ENCODE peak calls at places on chromosomes 2 and 18, in four cellular contexts. G, L, D and H are unnamed samples.

GRCh38 chr2:102144128-102144527 is 1.6 kb downstream of the IL1R1 start:
- DNase-seq in D (no peak), G (no peak), L (peak; percentile 45), H (no peak)

GRCh38 chr18:13375302-13376255 is 157.0 kb downstream of the LDLRAD4 start:
- DNase-seq in G (no peak), L (peak; percentile 80), D (no peak), H (peak; percentile 74)

GRCh38 chr2:95275151-95275515 is 884 bp downstream of the PROM2 start:
- DNase-seq in D (no peak), L (peak; percentile 17), G (no peak), H (no peak)

GRCh38 chr18:31398191-31398590 is 21.6 kb downstream of the DSG4 start:
- DNase-seq in D (no peak), L (no peak), G (no peak), H (no peak)

GRCh38 chr2:105744091-105744908 is 412 bp upstream of the NCK2 start:
- DNase-seq in G (peak; percentile 71), D (peak; percentile 72), L (peak; percentile 72), H (peak; percentile 61)

GRCh38 chr18:63316612-63317555 is 2.7 kb downstream of the BCL2 start:
- DNase-seq in G (peak; percentile 31), D (no peak), L (no peak), H (no peak)

GRCh38 chr18:3623769-3624545 is 174.0 kb downstream of the TGIF1 start:
- DNase-seq in G (peak; percentile 85), D (peak; percentile 83), L (peak; percentile 90), H (no peak)

GRCh38 chr18:7847357-7847756 is 280.2 kb downstream of the PTPRM start:
- DNase-seq in L (no peak), G (no peak), D (no peak), H (no peak)

GRCh38 chr2:174798801-174799200 is 34.5 kb upstream of the CHRNA1 start:
- DNase-seq in G (no peak), L (no peak), D (peak; percentile 36), H (no peak)

GRCh38 chr2:236730393-236730792 is 160.8 kb downstream of the ACKR3 start:
- DNase-seq in L (peak; percentile 61), G (no peak), D (no peak), H (no peak)

GRCh38 chr2:205699554-205700289 is 17.4 kb downstream of the NRP2 start:
- DNase-seq in L (no peak), G (no peak), D (no peak), H (no peak)

GRCh38 chr2:205696541-205697441 is 14.5 kb downstream of the NRP2 start:
- DNase-seq in L (no peak), D (peak; percentile 60), G (no peak), H (no peak)

GRCh38 chr2:205700331-205701132 is 18.2 kb downstream of the NRP2 start:
- DNase-seq in G (peak; percentile 28), L (no peak), D (no peak), H (no peak)

GRCh38 chr2:205701509-205701908 is 19.2 kb downstream of the NRP2 start:
- DNase-seq in L (no peak), D (no peak), G (no peak), H (no peak)

DNA sequence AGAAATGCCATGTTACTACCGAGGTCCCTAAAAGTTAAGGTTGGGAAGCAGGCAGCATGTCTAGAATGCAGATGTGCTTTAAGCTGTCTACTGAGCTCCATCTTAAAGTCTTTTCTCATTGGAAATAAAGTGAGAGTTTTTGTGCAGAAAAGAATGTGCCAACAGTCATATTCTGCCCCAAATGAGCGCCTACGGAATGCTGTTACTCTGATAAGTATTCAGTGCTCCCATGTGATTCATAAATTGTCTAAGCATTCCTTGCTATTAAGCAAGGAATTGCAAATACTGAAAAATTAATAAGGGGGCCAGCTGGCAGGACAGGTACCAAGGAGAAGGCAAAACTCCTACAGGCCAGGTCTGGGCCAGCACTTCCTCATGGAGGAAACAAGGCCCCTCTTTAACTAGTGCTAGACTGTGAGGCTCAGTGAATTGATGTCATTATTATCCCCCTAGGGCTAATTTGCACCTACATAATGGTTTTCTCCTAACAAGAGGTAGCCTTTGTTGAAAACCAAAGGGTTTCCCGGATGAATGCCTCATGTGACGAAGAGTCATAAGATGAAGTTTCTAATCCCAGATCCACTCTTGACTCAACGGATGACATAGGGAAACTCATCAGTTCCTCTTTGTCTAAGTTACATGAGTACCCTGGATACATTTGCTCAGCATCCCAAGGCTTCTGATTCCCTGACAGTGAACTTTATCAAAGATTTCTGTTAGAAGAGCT is 16.4 kb downstream of the NRP2 start:
- DNase-seq in D (no peak), L (no peak), G (no peak), H (no peak)
- H3K4me1 ChIP-seq in D (peaks cover 47% of the 10 kb centered on the region), L (peaks cover 13% of the 10 kb centered on the region), G (peaks cover 47% of the 10 kb centered on the region), H (no peaks in the 10 kb centered on the region)

GRCh38 chr2:96926791-96927190 is 56.9 kb upstream of the SEMA4C start:
- DNase-seq in G (no peak), D (no peak), L (no peak), H (no peak)

GRCh38 chr2:96923810-96924774 is 54.2 kb upstream of the SEMA4C start:
- DNase-seq in G (no peak), L (no peak), D (no peak), H (no peak)

GRCh38 chr2:96926236-96926635 is 56.4 kb upstream of the SEMA4C start:
- DNase-seq in G (no peak), D (no peak), L (no peak), H (no peak)

GRCh38 chr2:96923201-96923600 is 53.3 kb upstream of the SEMA4C start:
- DNase-seq in L (no peak), G (no peak), D (no peak), H (no peak)

DNA sequence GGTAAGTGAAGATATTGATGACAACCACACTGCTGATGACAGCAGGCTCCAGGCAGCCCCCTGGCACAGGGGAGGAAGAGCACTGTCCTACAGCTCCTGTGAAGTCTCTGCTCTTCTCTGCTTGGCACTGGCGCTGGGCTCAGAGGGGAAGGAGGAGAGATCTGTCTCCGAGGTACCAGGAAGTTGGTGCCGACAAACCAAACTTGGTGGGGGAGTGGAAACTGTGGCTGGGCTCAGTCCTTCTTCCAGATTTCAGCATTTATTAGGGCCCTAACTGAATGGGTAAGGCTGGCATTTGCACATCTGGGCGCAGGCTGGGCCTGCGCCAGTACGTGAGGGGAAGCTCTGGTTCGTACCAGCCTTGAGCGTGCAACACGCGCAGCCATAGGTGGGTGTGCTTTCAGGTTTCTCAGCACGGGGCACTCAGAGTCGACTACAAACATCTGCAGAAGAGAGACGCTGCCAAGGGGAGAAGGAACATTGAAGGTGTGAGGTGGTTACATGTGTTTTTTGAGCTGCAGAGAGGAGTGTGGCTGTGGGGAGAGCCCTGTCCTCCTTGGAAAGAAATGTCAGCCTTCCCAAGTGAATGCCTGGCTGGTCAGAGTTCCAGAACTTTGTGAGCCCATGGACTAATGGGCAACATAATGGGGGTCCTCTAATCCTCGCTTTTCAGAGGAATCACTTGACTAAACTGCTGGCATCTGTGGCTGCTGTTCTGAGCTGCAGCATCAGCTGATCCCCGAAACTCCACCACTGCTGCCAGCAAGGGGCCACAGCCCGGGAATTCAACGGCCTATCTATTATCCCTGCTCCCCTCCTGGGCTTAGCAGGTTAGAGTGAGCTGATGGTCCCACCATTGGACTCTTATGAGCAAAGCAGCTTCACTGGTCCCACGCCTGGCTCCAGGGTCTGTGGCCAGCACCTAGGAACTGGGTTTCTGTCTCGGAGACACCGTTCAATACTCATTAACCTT is 55.2 kb upstream of the SEMA4C start:
- DNase-seq in D (no peak), L (no peak), G (no peak), H (no peak)
- H3K36me3 ChIP-seq in D (no peaks in the 10 kb centered on the region), L (no peaks in the 10 kb centered on the region), G (no peaks in the 10 kb centered on the region), H (no peaks in the 10 kb centered on the region)

GRCh38 chr2:201257941-201258665 is 2.2 kb upstream of the CASP8 start:
- DNase-seq in L (peak; percentile 66), D (peak; percentile 53), G (peak; percentile 92), H (peak; percentile 92)
- H3K4me1 ChIP-seq in L (peaks cover 4% of the 10 kb centered on the region), D (peaks cover 23% of the 10 kb centered on the region), G (peaks cover 25% of the 10 kb centered on the region), H (peaks cover 63% of the 10 kb centered on the region)

GRCh38 chr2:43225788-43226557 is 433 bp downstream of the ZFP36L2 start:
- DNase-seq in D (peak; percentile 56), L (peak; percentile 76), G (no peak), H (peak; percentile 62)
- H3K36me3 ChIP-seq in D (peaks cover 15% of the 10 kb centered on the region), L (peaks cover 46% of the 10 kb centered on the region), G (no peaks in the 10 kb centered on the region), H (peaks cover 39% of the 10 kb centered on the region)

GRCh38 chr18:48230459-48231113 is 178.6 kb downstream of the ZBTB7C start:
- DNase-seq in G (peak; percentile 75), L (no peak), D (peak; percentile 88), H (no peak)

GRCh38 chr18:48227206-48227605 is 182.0 kb downstream of the ZBTB7C start:
- DNase-seq in G (no peak), D (no peak), L (no peak), H (no peak)

GRCh38 chr18:48228841-48229240 is 180.3 kb downstream of the ZBTB7C start:
- DNase-seq in D (no peak), L (no peak), G (no peak), H (no peak)

GRCh38 chr18:48228301-48228715 is 180.9 kb downstream of the ZBTB7C start:
- DNase-seq in G (peak; percentile 21), L (peak; percentile 73), D (no peak), H (no peak)

GRCh38 chr18:48229445-48230052 is 179.6 kb downstream of the ZBTB7C start:
- DNase-seq in L (no peak), D (peak; percentile 44), G (no peak), H (no peak)
- H3K4me1 ChIP-seq in L (peaks cover 22% of the 10 kb centered on the region), D (peaks cover 3% of the 10 kb centered on the region), G (no peaks in the 10 kb centered on the region), H (peaks cover 12% of the 10 kb centered on the region)

GRCh38 chr18:42052137-42052708 is 97.2 kb downstream of the PIK3C3 start:
- DNase-seq in D (peak; percentile 5), G (no peak), L (no peak), H (no peak)
- H3K36me3 ChIP-seq in D (no peaks in the 10 kb centered on the region), G (no peaks in the 10 kb centered on the region), L (peaks cover 51% of the 10 kb centered on the region), H (peaks cover 10% of the 10 kb centered on the region)

GRCh38 chr18:61949946-61950345 is 57.1 kb upstream of the RNF152 start:
- DNase-seq in D (no peak), L (no peak), G (no peak), H (no peak)
- H3K4me1 ChIP-seq in D (peaks cover 10% of the 10 kb centered on the region), L (no peaks in the 10 kb centered on the region), G (no peaks in the 10 kb centered on the region), H (no peaks in the 10 kb centered on the region)